ENCODE peak calls at places on chromosome 17, in eight cellular contexts. D is MV-4-11, V is heart right ventricle, Q is glutamatergic neuron, F is Ammon's horn, M is activated T-helper 1 cell treated with Interleukin-2 at 50 U/mL for 16 hours, Z is astrocyte of the spinal cord, U is SHP77. Y is an unnamed sample.

GRCh38 chr17:13477180-13477611 is 124.5 kb downstream of the HS3ST3A1 start:
- DNase-seq in D (no peak), V (no peak), Q (no peak), F (no peak), M (no peak), Z (peak; percentile 33), U (no peak), Y (no peak)

GRCh38 chr17:63356275-63356905 is 89.7 kb downstream of the CYB561 start:
- DNase-seq in D (no peak), V (no peak), Q (no peak), F (no peak), M (no peak), Z (peak; percentile 96), U (no peak), Y (no peak)

GRCh38 chr17:35731932-35732805 is 730 bp downstream of the RASL10B start:
- DNase-seq in D (no peak), V (no peak), Q (no peak), F (no peak), M (no peak), Z (no peak), U (no peak), Y (no peak)

GRCh38 chr17:21353326-21354010 is 22.7 kb upstream of the KCNJ12 start:
- DNase-seq in D (peak; percentile 62), V (no peak), Q (no peak), F (no peak), M (no peak), Z (no peak), U (no peak), Y (no peak)

GRCh38 chr17:48547839-48548686 is 3.2 kb upstream of the HOXB2 start:
- DNase-seq in D (no peak), V (no peak), Q (no peak), F (no peak), M (no peak), Z (peak; percentile 84), U (no peak), Y (peak; percentile 80)

GRCh38 chr17:42979511-42980273 is at the start of gene PTGES3L:
- DNase-seq in D (peak; percentile 62), V (peak; percentile 67), Q (peak; percentile 26), F (peak; percentile 33), M (no peak), Z (peak; percentile 48), U (peak; percentile 87), Y (peak; percentile 73)

GRCh38 chr17:13865650-13866049 is 203.7 kb upstream of the COX10 start:
- DNase-seq in D (no peak), V (no peak), Q (no peak), F (peak; percentile 29), M (no peak), Z (no peak), U (no peak), Y (no peak)

GRCh38 chr17:82228278-82228841 is 482 bp upstream of the SLC16A3 start:
- DNase-seq in D (peak; percentile 43), V (no peak), Q (no peak), F (no peak), M (peak; percentile 48), Z (no peak), U (no peak), Y (no peak)

GRCh38 chr17:74860229-74860998 is 729 bp upstream of the GRIN2C start:
- DNase-seq in D (no peak), V (no peak), Q (peak; percentile 38), F (no peak), M (no peak), Z (no peak), U (no peak), Y (no peak)

GRCh38 chr17:2901582-2901981 is 105.3 kb downstream of the RAP1GAP2 start:
- DNase-seq in D (no peak), V (peak; percentile 35), Q (no peak), F (no peak), M (no peak), Z (no peak), U (no peak), Y (no peak)

GRCh38 chr17:40031706-40032105 is 16.5 kb downstream of the CSF3 start:
- DNase-seq in D (no peak), V (no peak), Q (no peak), F (no peak), M (no peak), Z (no peak), U (no peak), Y (no peak)

GRCh38 chr17:47717261-47717697 is 15.8 kb upstream of the TBX21 start:
- DNase-seq in D (peak; percentile 16), V (no peak), Q (no peak), F (no peak), M (no peak), Z (no peak), U (no peak), Y (no peak)

GRCh38 chr17:76265624-76266243 is 586 bp downstream of the UBALD2 start:
- DNase-seq in D (no peak), V (peak; percentile 58), Q (peak; percentile 64), F (peak; percentile 47), M (peak; percentile 51), Z (no peak), U (peak; percentile 60), Y (peak; percentile 58)